ENCODE peak calls at places on chromosome 22, in five cellular contexts. J is colonic mucosa, U is foreskin fibroblast, C is nephron progenitor cell, X is fibroblast of lung. E is an unnamed sample.

GRCh38 chr22:28034760-28035401 is 115.8 kb upstream of the PITPNB start:
- DNase-seq in U (peak), J (peak), X (peak), C (no peak), E (no peak)

GRCh38 chr22:18083406-18083805 is 5.6 kb downstream of the PEX26 start:
- DNase-seq in C (no peak), J (no peak), X (no peak), U (no peak), E (no peak)

GRCh38 chr22:48923909-48924475 is 903.7 kb downstream of the BRD1 start:
- DNase-seq in C (no peak), J (no peak), X (no peak), U (no peak), E (no peak)

GRCh38 chr22:35977136-35977535 is 51.5 kb downstream of the RBFOX2 start:
- DNase-seq in J (no peak), U (no peak), X (no peak), C (no peak), E (no peak)

GRCh38 chr22:17257578-17257977 is 38.3 kb upstream of the ADA2 start:
- DNase-seq in U (no peak), C (peak), X (no peak), J (no peak), E (no peak)

GRCh38 chr22:40654522-40655167 is 18.1 kb upstream of the MRTFA start:
- DNase-seq in U (peak), X (peak), C (no peak), J (no peak), E (no peak)

GRCh38 chr22:46046299-46046685 is 69.3 kb upstream of the WNT7B start:
- DNase-seq in J (no peak), X (no peak), C (no peak), U (no peak), E (no peak)

GRCh38 chr22:36073476-36073875 is 44.9 kb upstream of the RBFOX2 start:
- DNase-seq in C (no peak), J (no peak), X (peak), U (peak), E (no peak)

GRCh38 chr22:25025586-25025985 is 73.1 kb downstream of the KIAA1671 start:
- DNase-seq in J (no peak), X (no peak), C (no peak), U (no peak), E (no peak)

GRCh38 chr22:47663615-47664605 is 901.5 kb downstream of the TBC1D22A start:
- DNase-seq in J (no peak), X (no peak), U (no peak), C (no peak), E (no peak)

GRCh38 chr22:29144786-29145160 is 60.9 kb upstream of the EMID1 start:
- DNase-seq in U (no peak), C (peak), X (no peak), J (no peak), E (no peak)

GRCh38 chr22:22812031-22812905 is 75.3 kb upstream of the IGLL5 start:
- DNase-seq in C (no peak), U (no peak), J (no peak), X (no peak), E (no peak)

GRCh38 chr22:32475428-32476010 is 908 bp downstream of the FBXO7 start:
- DNase-seq in C (peak), X (peak), J (peak), U (peak), E (no peak)

GRCh38 chr22:36365020-36365411 is 22.8 kb downstream of the MYH9 start:
- DNase-seq in C (peak), J (peak), U (peak), X (peak), E (peak)

GRCh38 chr22:27785818-27786217 is 15.7 kb downstream of the MN1 start:
- DNase-seq in U (no peak), J (no peak), X (no peak), C (no peak), E (no peak)

GRCh38 chr22:32801436-32802290 is at the start of gene TIMP3:
- DNase-seq in J (peak), X (peak), U (peak), C (peak), E (no peak)

GRCh38 chr22:23903328-23903971 is 9.3 kb downstream of the MIF start:
- DNase-seq in U (peak), X (no peak), C (no peak), J (no peak), E (no peak)

GRCh38 chr22:32534252-32535215 is 59.9 kb downstream of the FBXO7 start:
- DNase-seq in C (no peak), X (no peak), J (peak), U (peak), E (no peak)

GRCh38 chr22:28375761-28376534 is 303.7 kb downstream of the TTC28 start:
- DNase-seq in C (no peak), J (no peak), X (peak), U (peak), E (no peak)

GRCh38 chr22:46539169-46539568 is 1.7 kb upstream of the CELSR1 start:
- DNase-seq in J (peak), X (no peak), C (no peak), U (no peak), E (no peak)

GRCh38 chr22:33073989-33074391 is 15.8 kb upstream of the SYN3 start:
- DNase-seq in U (no peak), C (no peak), X (no peak), J (no peak), E (no peak)

GRCh38 chr22:47105085-47105484 is 342.6 kb downstream of the TBC1D22A start:
- DNase-seq in U (no peak), C (no peak), J (no peak), X (no peak), E (no peak)

GRCh38 chr22:50180727-50181521 is 4.8 kb upstream of the TRABD start:
- DNase-seq in J (no peak), U (no peak), C (no peak), X (no peak), E (peak)

GRCh38 chr22:29073618-29074275 is 912 bp downstream of the KREMEN1 start:
- DNase-seq in J (peak), C (peak), X (peak), U (peak), E (no peak)

GRCh38 chr22:46707305-46707704 is 30.7 kb downstream of the CERK start:
- DNase-seq in X (no peak), J (no peak), U (no peak), C (no peak), E (no peak)

GRCh38 chr22:32627091-32627490 is 152.5 kb downstream of the FBXO7 start:
- DNase-seq in X (no peak), J (no peak), U (no peak), C (no peak), E (no peak)

GRCh38 chr22:36435516-36436415 is 45.7 kb downstream of the TXN2 start:
- DNase-seq in C (no peak), U (no peak), X (no peak), J (peak), E (no peak)

GRCh38 chr22:23237201-23237798 is 57.0 kb downstream of the BCR start:
- DNase-seq in C (peak), X (peak), U (peak), J (no peak), E (no peak)

GRCh38 chr22:44988671-44989070 is 21.1 kb downstream of the PHF21B start:
- DNase-seq in J (no peak), U (no peak), X (no peak), C (no peak), E (no peak)
- TF ChIP-seq CTCF in J (no peak), U (peak), X (no peak), C (no peak), E (no peak)

GRCh38 chr22:38125038-38125610 is 14.6 kb upstream of the BAIAP2L2 start:
- DNase-seq in C (no peak), X (no peak), U (no peak), J (no peak), E (no peak)

GRCh38 chr22:38122616-38123015 is 12.1 kb upstream of the BAIAP2L2 start:
- DNase-seq in X (no peak), C (no peak), U (no peak), J (no peak), E (no peak)

GRCh38 chr22:38125731-38126344 is 15.4 kb upstream of the BAIAP2L2 start:
- DNase-seq in C (no peak), U (no peak), X (no peak), J (no peak), E (no peak)

GRCh38 chr22:38126928-38127668 is 16.6 kb upstream of the BAIAP2L2 start:
- DNase-seq in J (no peak), C (no peak), X (no peak), U (no peak), E (no peak)

GRCh38 chr22:38124236-38124974 is 13.9 kb upstream of the BAIAP2L2 start:
- DNase-seq in X (no peak), C (no peak), J (no peak), U (no peak), E (no peak)
- TF ChIP-seq CTCF in X (no peak), C (no peak), J (no peak), U (no peak), E (no peak)

GRCh38 chr22:20181194-20181931 is 30.5 kb upstream of the CCDC188 start:
- DNase-seq in C (no peak), J (no peak), X (no peak), U (no peak), E (no peak)

GRCh38 chr22:20178922-20179227 is 28.0 kb upstream of the CCDC188 start:
- DNase-seq in X (no peak), C (no peak), J (no peak), U (no peak), E (no peak)

GRCh38 chr22:20179455-20180244 is 28.8 kb upstream of the CCDC188 start:
- DNase-seq in X (no peak), U (no peak), J (no peak), C (no peak), E (no peak)

GRCh38 chr22:20180640-20181039 is 29.8 kb upstream of the CCDC188 start:
- DNase-seq in X (no peak), U (no peak), C (no peak), J (no peak), E (no peak)

DNA sequence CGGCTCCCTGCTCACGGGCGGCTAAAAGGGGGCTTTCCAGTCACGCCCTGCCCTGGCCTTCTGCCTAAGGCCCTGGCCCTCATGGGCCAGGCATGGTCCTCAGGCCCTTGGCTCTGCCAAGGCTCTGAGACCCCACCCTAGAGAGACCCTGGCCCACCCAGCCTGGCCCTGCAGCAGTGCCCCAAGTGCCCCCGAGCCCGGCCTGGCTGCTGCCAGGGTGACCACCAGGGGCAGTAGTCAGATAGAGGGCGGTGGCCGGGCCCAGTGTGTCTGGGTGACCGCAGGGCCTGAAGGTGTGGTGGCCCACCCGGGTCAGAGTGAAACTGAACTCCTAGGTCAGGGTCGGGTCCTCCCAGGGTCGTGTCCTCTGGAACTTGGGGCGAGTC is 29.4 kb upstream of the CCDC188 start:
- DNase-seq in C (no peak), J (no peak), U (no peak), X (no peak), E (no peak)
- TF ChIP-seq CTCF in C (peak), J (no peak), U (peak), X (no peak), E (no peak)

DNA sequence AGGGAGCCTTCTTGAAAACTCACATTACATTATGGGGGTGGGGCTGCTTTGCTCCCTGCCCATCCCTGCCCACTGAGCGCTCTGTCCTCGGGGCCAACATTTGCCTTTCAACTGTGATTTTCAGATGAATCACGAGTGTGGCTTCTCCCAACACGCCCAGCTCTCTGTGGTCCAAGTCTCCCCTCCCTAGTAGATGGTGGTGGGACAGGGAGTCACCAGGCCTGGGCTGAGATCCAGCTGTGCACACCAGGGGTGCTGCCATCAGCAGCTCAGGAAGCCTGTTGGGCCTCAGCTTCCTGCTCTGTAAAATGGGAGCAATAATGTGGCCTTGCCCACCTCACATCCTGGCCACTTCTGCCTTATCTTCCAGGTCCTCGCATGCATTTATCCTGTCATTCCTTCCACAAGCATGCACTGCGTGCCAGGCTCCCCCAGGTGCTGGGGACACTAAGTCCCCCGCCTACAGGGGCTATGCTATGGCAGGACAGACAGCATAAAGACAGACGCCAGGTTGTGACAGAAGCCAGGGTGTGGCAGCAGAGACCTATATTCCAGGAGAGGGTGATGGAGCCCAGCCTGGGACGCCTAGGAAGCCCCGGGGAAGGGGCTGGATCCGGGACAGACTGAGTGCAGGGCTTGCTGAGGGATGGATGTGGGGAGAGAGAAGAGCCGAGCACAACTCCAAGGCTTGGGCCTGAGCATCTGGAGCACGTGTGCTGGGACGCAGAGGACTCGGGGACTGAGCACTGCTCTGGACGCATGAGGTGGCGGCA is 30.5 kb downstream of the NFAM1 start:
- DNase-seq in C (no peak), X (no peak), U (no peak), J (no peak), E (no peak)
- TF ChIP-seq CTCF in C (no peak), X (no peak), U (no peak), J (no peak), E (no peak)

GRCh38 chr22:26658161-26658560 is 773 bp downstream of the MIAT start:
- DNase-seq in X (no peak), J (no peak), C (no peak), U (no peak), E (no peak)
- TF ChIP-seq CTCF in X (no peak), J (no peak), C (no peak), U (no peak), E (no peak)